ENCODE peak calls at places on chromosomes 6 and 20, in ten cellular contexts. Y is psoas muscle; V is GM23248; H is Daoy; Z is T follicular helper cell; I is fibroblast of the aortic adventitia; G is HT1080; S is endothelial cell of umbilical vein; O is central memory CD4-positive, alpha-beta T cell; A is fibroblast of lung. K is an unnamed sample.

GRCh38 chr20:57160985-57161384 is 105.5 kb downstream of the BMP7 start:
- DNase-seq in Y (no peak), V (peak), H (no peak), Z (no peak), I (no peak), G (no peak), S (no peak), O (no peak), A (no peak), K (peak)

GRCh38 chr6:36847152-36847551 is 7.9 kb upstream of the CPNE5 start:
- DNase-seq in Y (no peak), V (no peak), H (no peak), Z (no peak), I (no peak), G (no peak), S (no peak), O (no peak), A (no peak), K (no peak)

GRCh38 chr6:61894536-61894935 is 391.5 kb downstream of the KHDRBS2 start:
- DNase-seq in Y (no peak), V (no peak), H (no peak), Z (no peak), I (no peak), G (no peak), S (no peak), O (no peak), A (no peak), K (no peak)

GRCh38 chr6:140768133-140768532 is 1364.6 kb upstream of the GJE1 start:
- DNase-seq in Y (no peak), V (no peak), H (no peak), Z (no peak), I (no peak), G (no peak), S (no peak), O (no peak), A (no peak), K (no peak)

GRCh38 chr20:51871943-51872342 is 69.6 kb upstream of the SALL4 start:
- DNase-seq in Y (no peak), V (no peak), H (no peak), Z (no peak), I (no peak), G (no peak), S (no peak), O (no peak), A (no peak), K (no peak)

GRCh38 chr6:139135578-139136545 is 982 bp downstream of the HECA start:
- DNase-seq in Y (peak), V (peak), H (peak), Z (peak), I (peak), G (peak), S (peak), O (peak), A (no peak), K (peak)

GRCh38 chr6:5747379-5747778 is 259.3 kb downstream of the NRN1 start:
- DNase-seq in Y (no peak), V (no peak), H (no peak), Z (no peak), I (no peak), G (no peak), S (no peak), O (no peak), A (no peak), K (no peak)

GRCh38 chr6:12097791-12098190 is 85.7 kb downstream of the HIVEP1 start:
- DNase-seq in Y (no peak), V (peak), H (no peak), Z (no peak), I (peak), G (no peak), S (no peak), O (no peak), A (peak), K (no peak)

GRCh38 chr6:155528982-155529453 is 73.4 kb upstream of the NOX3 start:
- DNase-seq in Y (no peak), V (peak), H (peak), Z (no peak), I (peak), G (peak), S (peak), O (no peak), A (peak), K (peak)

GRCh38 chr6:167294651-167295494 is 3.8 kb downstream of the UNC93A start:
- DNase-seq in Y (no peak), V (no peak), H (no peak), Z (no peak), I (no peak), G (no peak), S (no peak), O (no peak), A (no peak), K (no peak)

GRCh38 chr6:16058188-16058780 is 70.6 kb upstream of the MYLIP start:
- DNase-seq in Y (no peak), V (no peak), H (no peak), Z (no peak), I (no peak), G (no peak), S (no peak), O (no peak), A (no peak), K (no peak)

GRCh38 chr6:103210686-103211085 is 1649.0 kb downstream of the HACE1 start:
- DNase-seq in Y (no peak), V (no peak), H (no peak), Z (no peak), I (no peak), G (no peak), S (no peak), O (no peak), A (no peak), K (no peak)

GRCh38 chr6:125792680-125793079 is 1.9 kb downstream of the NCOA7 start:
- DNase-seq in Y (no peak), V (peak), H (no peak), Z (no peak), I (peak), G (no peak), S (peak), O (no peak), A (peak), K (no peak)

GRCh38 chr20:2470051-2470431 is 548 bp downstream of the SNRPB start:
- DNase-seq in Y (peak), V (peak), H (peak), Z (peak), I (peak), G (peak), S (peak), O (peak), A (peak), K (peak)

GRCh38 chr20:19015890-19016465 is 196.5 kb upstream of the SLC24A3 start:
- DNase-seq in Y (no peak), V (no peak), H (no peak), Z (no peak), I (no peak), G (no peak), S (no peak), O (no peak), A (no peak), K (no peak)

GRCh38 chr6:122726649-122727048 is 52.9 kb upstream of the FABP7 start:
- DNase-seq in Y (no peak), V (peak), H (peak), Z (no peak), I (peak), G (peak), S (peak), O (no peak), A (no peak), K (peak)

GRCh38 chr6:41696788-41697187 is 38.6 kb downstream of the TFEB start:
- DNase-seq in Y (no peak), V (no peak), H (no peak), Z (no peak), I (no peak), G (no peak), S (no peak), O (no peak), A (no peak), K (no peak)

GRCh38 chr6:102619585-102619984 is 1226.1 kb downstream of the GRIK2 start:
- DNase-seq in Y (no peak), V (peak), H (no peak), Z (no peak), I (peak), G (peak), S (no peak), O (no peak), A (peak), K (no peak)

GRCh38 chr6:114346451-114346850 is 3.6 kb upstream of the HS3ST5 start:
- DNase-seq in Y (no peak), V (peak), H (no peak), Z (no peak), I (no peak), G (no peak), S (no peak), O (no peak), A (no peak), K (no peak)

GRCh38 chr6:11889574-11889973 is 111.0 kb upstream of the ADTRP start:
- DNase-seq in Y (no peak), V (no peak), H (no peak), Z (no peak), I (no peak), G (no peak), S (no peak), O (no peak), A (no peak), K (no peak)

GRCh38 chr20:43383026-43383795 is 74.5 kb upstream of the SRSF6 start:
- DNase-seq in Y (peak), V (peak), H (peak), Z (no peak), I (peak), G (no peak), S (no peak), O (no peak), A (peak), K (peak)

GRCh38 chr20:41365785-41366545 is 653 bp downstream of the EMILIN3 start:
- DNase-seq in Y (no peak), V (peak), H (no peak), Z (no peak), I (no peak), G (no peak), S (no peak), O (no peak), A (no peak), K (no peak)

GRCh38 chr6:81304486-81304885 is 448.0 kb downstream of the TENT5A start:
- DNase-seq in Y (no peak), V (peak), H (no peak), Z (no peak), I (peak), G (peak), S (peak), O (no peak), A (peak), K (no peak)

GRCh38 chr6:133895573-133896343 is 6.8 kb downstream of the TCF21 start:
- DNase-seq in Y (peak), V (peak), H (peak), Z (no peak), I (peak), G (no peak), S (no peak), O (no peak), A (peak), K (no peak)

GRCh38 chr6:108562503-108562993 is 1.8 kb downstream of the FOXO3 start:
- DNase-seq in Y (peak), V (peak), H (peak), Z (no peak), I (peak), G (peak), S (peak), O (no peak), A (peak), K (peak)

GRCh38 chr6:148144917-148145521 is 197.6 kb upstream of the SASH1 start:
- DNase-seq in Y (peak), V (peak), H (peak), Z (peak), I (peak), G (peak), S (peak), O (peak), A (peak), K (peak)

GRCh38 chr6:31094389-31094881 is 17.9 kb downstream of the C6orf15 start:
- DNase-seq in Y (no peak), V (peak), H (peak), Z (peak), I (peak), G (peak), S (peak), O (peak), A (no peak), K (peak)

GRCh38 chr6:137170266-137171052 is 3.0 kb downstream of the IL22RA2 start:
- DNase-seq in Y (no peak), V (no peak), H (no peak), Z (no peak), I (no peak), G (no peak), S (no peak), O (no peak), A (no peak), K (no peak)

GRCh38 chr6:119566546-119567263 is 217.1 kb upstream of the MAN1A1 start:
- DNase-seq in Y (no peak), V (no peak), H (peak), Z (no peak), I (no peak), G (no peak), S (no peak), O (no peak), A (no peak), K (peak)

GRCh38 chr6:107753778-107754177 is 70.3 kb downstream of the SCML4 start:
- DNase-seq in Y (no peak), V (no peak), H (no peak), Z (no peak), I (no peak), G (no peak), S (no peak), O (no peak), A (no peak), K (no peak)

GRCh38 chr20:45867811-45868176 is 10.4 kb downstream of the ZSWIM3 start:
- DNase-seq in Y (no peak), V (peak), H (peak), Z (no peak), I (peak), G (peak), S (peak), O (no peak), A (peak), K (peak)

GRCh38 chr6:13538084-13538483 is 36.3 kb upstream of the SIRT5 start:
- DNase-seq in Y (no peak), V (peak), H (peak), Z (no peak), I (peak), G (peak), S (peak), O (no peak), A (peak), K (peak)

GRCh38 chr20:4924032-4924431 is 77.3 kb downstream of the SLC23A2 start:
- DNase-seq in Y (no peak), V (no peak), H (no peak), Z (no peak), I (no peak), G (no peak), S (no peak), O (no peak), A (no peak), K (no peak)

GRCh38 chr20:8372819-8373218 is 240.8 kb downstream of the PLCB1 start:
- DNase-seq in Y (no peak), V (no peak), H (no peak), Z (no peak), I (no peak), G (no peak), S (no peak), O (no peak), A (no peak), K (no peak)

GRCh38 chr6:33602180-33602579 is 18.9 kb upstream of the ITPR3 start:
- DNase-seq in Y (no peak), V (no peak), H (no peak), Z (no peak), I (no peak), G (no peak), S (no peak), O (no peak), A (no peak), K (no peak)